ENCODE peak calls at places on chromosomes 12 and 14, in six cellular contexts. I, P, X, V, M and N are unnamed samples.

GRCh38 chr12:29066061-29066588 is 83.0 kb upstream of the FAR2 start:
- DNase-seq in I (no peak), P (no peak), X (no peak), V (no peak), M (peak; percentile 40), N (no peak)

GRCh38 chr12:7750350-7750749 is 3.2 kb upstream of the CLEC4C start:
- DNase-seq in I (peak; percentile 67), P (no peak), X (no peak), V (no peak), M (no peak), N (no peak)

GRCh38 chr12:122028165-122028591 is 6.5 kb downstream of the BCL7A start:
- DNase-seq in I (no peak), P (no peak), X (no peak), V (no peak), M (no peak), N (no peak)

GRCh38 chr12:78888583-78888982 is 24.0 kb downstream of the SYT1 start:
- DNase-seq in I (no peak), P (no peak), X (peak; percentile 22), V (no peak), M (no peak), N (no peak)

GRCh38 chr12:104407922-104408321 is 48.8 kb upstream of the CHST11 start:
- DNase-seq in I (no peak), P (no peak), X (no peak), V (no peak), M (no peak), N (no peak)

GRCh38 chr14:80213602-80214001 is 2.3 kb upstream of the DIO2 start:
- DNase-seq in I (peak; percentile 57), P (no peak), X (peak; percentile 10), V (no peak), M (peak; percentile 30), N (no peak)

GRCh38 chr12:124194521-124195225 is 100.2 kb upstream of the RFLNA start:
- DNase-seq in I (no peak), P (no peak), X (no peak), V (no peak), M (no peak), N (no peak)

GRCh38 chr14:30610719-30611388 is 11.3 kb upstream of the SCFD1 start:
- DNase-seq in I (peak; percentile 42), P (peak; percentile 98), X (no peak), V (no peak), M (no peak), N (peak; percentile 18)

GRCh38 chr14:50666772-50667490 is 1.2 kb downstream of the SAV1 start:
- DNase-seq in I (peak; percentile 64), P (peak; percentile 33), X (no peak), V (no peak), M (no peak), N (peak; percentile 54)

GRCh38 chr12:50017653-50018052 is 7.6 kb downstream of the RACGAP1 start:
- DNase-seq in I (no peak), P (no peak), X (no peak), V (no peak), M (no peak), N (no peak)

GRCh38 chr12:11882301-11883019 is 188.3 kb upstream of the BCL2L14 start:
- DNase-seq in I (no peak), P (no peak), X (no peak), V (no peak), M (no peak), N (no peak)

GRCh38 chr12:15719230-15719629 is 70.0 kb downstream of the EPS8 start:
- DNase-seq in I (no peak), P (no peak), X (no peak), V (no peak), M (no peak), N (no peak)

GRCh38 chr14:92885279-92886061 is 37.5 kb upstream of the CHGA start:
- DNase-seq in I (no peak), P (no peak), X (no peak), V (no peak), M (no peak), N (no peak)

GRCh38 chr12:66776974-66777373 is 98.1 kb upstream of the GRIP1 start:
- DNase-seq in I (no peak), P (no peak), X (no peak), V (no peak), M (no peak), N (no peak)

GRCh38 chr12:3216726-3217682 is 139.8 kb downstream of the TSPAN9 start:
- DNase-seq in I (no peak), P (no peak), X (no peak), V (no peak), M (peak; percentile 59), N (no peak)

GRCh38 chr14:73961192-73961591 is 11.1 kb downstream of the COQ6 start:
- DNase-seq in I (no peak), P (no peak), X (no peak), V (no peak), M (no peak), N (no peak)

GRCh38 chr14:94050231-94050880 is 24.2 kb downstream of the OTUB2 start:
- DNase-seq in I (no peak), P (no peak), X (no peak), V (no peak), M (no peak), N (no peak)

GRCh38 chr12:62123721-62124203 is 136.4 kb upstream of the USP15 start:
- DNase-seq in I (peak; percentile 54), P (peak; percentile 45), X (peak; percentile 13), V (no peak), M (peak; percentile 17), N (no peak)

GRCh38 chr14:62655161-62655560 is 390.1 kb downstream of the KCNH5 start:
- DNase-seq in I (peak; percentile 67), P (no peak), X (no peak), V (no peak), M (no peak), N (no peak)

GRCh38 chr14:73863209-73863608 is 11.6 kb downstream of the PTGR2 start:
- DNase-seq in I (no peak), P (no peak), X (no peak), V (no peak), M (no peak), N (no peak)

GRCh38 chr12:115426732-115427131 is 742.8 kb upstream of the TBX3 start:
- DNase-seq in I (no peak), P (no peak), X (no peak), V (no peak), M (no peak), N (no peak)